ENCODE peak calls at places on chromosomes 11 and 22, in four cellular contexts. K is fibroblast of villous mesenchyme, E is EH, V is GM12865. I is an unnamed sample.

GRCh38 chr11:44788536-44789227 is 61.9 kb downstream of the TSPAN18 start:
- DNase-seq in E (peak; percentile 39), K (peak; percentile 41), V (no peak), I (peak; percentile 26)

GRCh38 chr11:16743478-16743877 is 5.0 kb downstream of the C11orf58 start:
- DNase-seq in E (no peak), K (no peak), V (no peak), I (no peak)

GRCh38 chr11:103483996-103484395 is 374.8 kb downstream of the DYNC2H1 start:
- DNase-seq in K (no peak), E (peak; percentile 24), V (no peak), I (no peak)

GRCh38 chr11:57729479-57729878 is 11.8 kb upstream of the SELENOH start:
- DNase-seq in E (no peak), K (no peak), V (no peak), I (no peak)

GRCh38 chr11:662689-663274 is 25.7 kb downstream of the DRD4 start:
- DNase-seq in E (peak; percentile 70), K (peak; percentile 69), V (peak; percentile 63), I (peak; percentile 44)

GRCh38 chr22:48943567-48944432 is 883.9 kb downstream of the BRD1 start:
- DNase-seq in E (no peak), V (no peak), K (no peak), I (peak; percentile 25)

GRCh38 chr11:3849297-3849874 is 6.1 kb upstream of the STIM1 start:
- DNase-seq in K (peak; percentile 52), E (peak; percentile 53), V (peak; percentile 58), I (peak; percentile 61)

GRCh38 chr22:48957311-48957986 is 870.2 kb downstream of the BRD1 start:
- DNase-seq in E (no peak), K (no peak), V (no peak), I (no peak)

GRCh38 chr11:65781152-65781961 is 581 bp upstream of the AP5B1 start:
- DNase-seq in E (no peak), V (no peak), K (no peak), I (peak; percentile 73)

GRCh38 chr22:37417264-37417663 is 10.0 kb downstream of the ELFN2 start:
- DNase-seq in V (no peak), E (no peak), K (no peak), I (no peak)

GRCh38 chr22:20204821-20205220 is 54.0 kb upstream of the CCDC188 start:
- DNase-seq in V (no peak), E (no peak), K (no peak), I (no peak)

GRCh38 chr22:37077802-37078448 is 26.4 kb downstream of the KCTD17 start:
- DNase-seq in E (peak; percentile 49), V (peak; percentile 78), K (peak; percentile 51), I (peak; percentile 49)

GRCh38 chr11:47995318-47995717 is 15.0 kb downstream of the PTPRJ start:
- DNase-seq in K (no peak), E (no peak), V (no peak), I (no peak)

GRCh38 chr11:8219257-8220021 is 44.2 kb downstream of the LMO1 start:
- DNase-seq in K (peak; percentile 48), V (peak; percentile 60), E (peak; percentile 56), I (peak; percentile 80)

GRCh38 chr11:120642196-120642894 is 130.8 kb downstream of the GRIK4 start:
- DNase-seq in E (no peak), K (no peak), V (no peak), I (no peak)

GRCh38 chr11:124467376-124468061 is 22.0 kb upstream of the OR8B8 start:
- DNase-seq in E (no peak), K (peak; percentile 24), V (no peak), I (no peak)

GRCh38 chr22:32307617-32308016 is 50.0 kb upstream of the RFPL3 start:
- DNase-seq in V (no peak), E (no peak), K (no peak), I (no peak)

GRCh38 chr11:82682003-82682751 is 51.5 kb downstream of the FAM181B start:
- DNase-seq in K (peak; percentile 80), V (peak; percentile 64), E (peak; percentile 70), I (peak; percentile 76)

GRCh38 chr11:93543292-93543977 is at the start of gene SMCO4:
- DNase-seq in K (peak; percentile 76), V (peak; percentile 85), E (peak; percentile 83), I (peak; percentile 96)

GRCh38 chr11:113896156-113896879 is 8.3 kb upstream of the HTR3B start:
- DNase-seq in K (peak; percentile 42), V (peak; percentile 48), E (peak; percentile 43), I (peak; percentile 90)

GRCh38 chr22:27237342-27237741 is 564.2 kb downstream of the MN1 start:
- DNase-seq in K (no peak), V (no peak), E (no peak), I (no peak)

GRCh38 chr11:93626038-93626437 is 35.4 kb upstream of the CEP295 start:
- DNase-seq in K (no peak), V (no peak), E (no peak), I (no peak)

GRCh38 chr11:94593030-94593429 is 25.9 kb downstream of the PIWIL4 start:
- DNase-seq in K (no peak), E (peak; percentile 46), V (peak; percentile 30), I (no peak)

GRCh38 chr22:32469799-32470212 is 4.8 kb upstream of the FBXO7 start:
- DNase-seq in E (peak; percentile 92), V (no peak), K (peak; percentile 86), I (peak; percentile 94)

GRCh38 chr11:123216249-123216648 is 21.2 kb upstream of the CLMP start:
- DNase-seq in K (no peak), V (no peak), E (no peak), I (no peak)

GRCh38 chr11:117059611-117060010 is 38.6 kb downstream of the SIK3 start:
- DNase-seq in E (no peak), K (no peak), V (no peak), I (no peak)

GRCh38 chr11:118060879-118061278 is 16.0 kb upstream of the TMPRSS4 start:
- DNase-seq in V (no peak), K (no peak), E (no peak), I (no peak)

GRCh38 chr11:116865696-116866095 is 28.3 kb upstream of the APOA1 start:
- DNase-seq in E (peak; percentile 93), V (no peak), K (peak; percentile 83), I (no peak)

GRCh38 chr11:8794677-8795103 is 112.1 kb downstream of the RPL27A start:
- DNase-seq in K (no peak), V (no peak), E (no peak), I (peak; percentile 76)

GRCh38 chr11:34792814-34793241 is 123.4 kb downstream of the APIP start:
- DNase-seq in V (no peak), K (no peak), E (no peak), I (peak; percentile 93)

GRCh38 chr11:128156486-128156885 is 430.9 kb downstream of the ETS1 start:
- DNase-seq in V (no peak), K (no peak), E (no peak), I (peak; percentile 7)

GRCh38 chr11:120172054-120172881 is 34.4 kb upstream of the TRIM29 start:
- DNase-seq in E (peak; percentile 72), V (peak; percentile 55), K (peak; percentile 62), I (peak; percentile 78)

GRCh38 chr11:132858203-132858602 is 674.1 kb downstream of the OPCML start:
- DNase-seq in K (no peak), E (peak; percentile 44), V (no peak), I (no peak)

GRCh38 chr11:116930177-116930576 is 92.8 kb upstream of the APOA1 start:
- DNase-seq in E (no peak), K (peak; percentile 56), V (peak; percentile 36), I (peak; percentile 68)

GRCh38 chr11:119691020-119691666 is 37.9 kb downstream of the NECTIN1 start:
- DNase-seq in E (no peak), V (peak; percentile 39), K (no peak), I (no peak)

GRCh38 chr11:34206598-34207300 is 101.3 kb downstream of the NAT10 start:
- DNase-seq in K (no peak), V (no peak), E (no peak), I (peak; percentile 52)

GRCh38 chr11:45926001-45926401 is 3.5 kb downstream of the LARGE2 start:
- DNase-seq in V (no peak), E (no peak), K (no peak), I (no peak)

GRCh38 chr22:40533712-40534378 is 102.7 kb downstream of the MRTFA start:
- DNase-seq in E (peak; percentile 90), V (peak; percentile 89), K (peak; percentile 91), I (peak; percentile 44)